ENCODE peak calls at places on chromosomes 2 and 18, in nine cellular contexts. One of them, this sample, is unnamed. For H3K4me1, the result is how much of the 10 kb centered on the place peaks cover.

GRCh38 chr2:17672583-17673317 is 80.9 kb downstream of the SMC6 start:
- DNase-seq in endodermal cell: no peak
- DNase-seq in neural progenitor cell: no peak
- DNase-seq in body of pancreas: no peak
- DNase-seq in left lung: no peak
- DNase-seq in endothelial cell of umbilical vein: no peak
- DNase-seq in right atrium auricular region: no peak
- DNase-seq in colonic mucosa: no peak
- DNase-seq in astrocyte: peak
- DNase-seq in this sample: no peak

GRCh38 chr2:26511466-26511865 is 33.5 kb upstream of the OTOF start:
- DNase-seq in endodermal cell: no peak
- DNase-seq in neural progenitor cell: peak
- DNase-seq in body of pancreas: no peak
- DNase-seq in left lung: no peak
- DNase-seq in endothelial cell of umbilical vein: no peak
- DNase-seq in right atrium auricular region: no peak
- DNase-seq in colonic mucosa: no peak
- DNase-seq in astrocyte: no peak
- DNase-seq in this sample: no peak

GRCh38 chr18:27967938-27968803 is 208.8 kb downstream of the CDH2 start:
- DNase-seq in endodermal cell: no peak
- DNase-seq in neural progenitor cell: no peak
- DNase-seq in body of pancreas: no peak
- DNase-seq in left lung: no peak
- DNase-seq in endothelial cell of umbilical vein: no peak
- DNase-seq in right atrium auricular region: no peak
- DNase-seq in colonic mucosa: no peak
- DNase-seq in astrocyte: no peak
- DNase-seq in this sample: no peak

GRCh38 chr2:113760400-113760799 is 4.0 kb upstream of the SLC35F5 start:
- DNase-seq in endodermal cell: no peak
- DNase-seq in neural progenitor cell: no peak
- DNase-seq in body of pancreas: no peak
- DNase-seq in left lung: no peak
- DNase-seq in endothelial cell of umbilical vein: peak
- DNase-seq in right atrium auricular region: no peak
- DNase-seq in colonic mucosa: no peak
- DNase-seq in astrocyte: peak
- DNase-seq in this sample: no peak

GRCh38 chr2:158130832-158131473 is 29.3 kb downstream of the UPP2 start:
- DNase-seq in endodermal cell: no peak
- DNase-seq in neural progenitor cell: no peak
- DNase-seq in body of pancreas: no peak
- DNase-seq in left lung: no peak
- DNase-seq in endothelial cell of umbilical vein: no peak
- DNase-seq in right atrium auricular region: no peak
- DNase-seq in colonic mucosa: peak
- DNase-seq in astrocyte: no peak
- DNase-seq in this sample: no peak

GRCh38 chr2:23620841-23621341 is 235.9 kb downstream of the KLHL29 start:
- DNase-seq in endodermal cell: no peak
- DNase-seq in neural progenitor cell: no peak
- DNase-seq in body of pancreas: no peak
- DNase-seq in left lung: peak
- DNase-seq in endothelial cell of umbilical vein: no peak
- DNase-seq in right atrium auricular region: no peak
- DNase-seq in colonic mucosa: no peak
- DNase-seq in astrocyte: peak
- DNase-seq in this sample: no peak

GRCh38 chr2:173658946-173659371 is 304.3 kb downstream of the CDCA7 start:
- DNase-seq in endodermal cell: no peak
- DNase-seq in neural progenitor cell: no peak
- DNase-seq in body of pancreas: no peak
- DNase-seq in left lung: no peak
- DNase-seq in endothelial cell of umbilical vein: no peak
- DNase-seq in right atrium auricular region: no peak
- DNase-seq in colonic mucosa: no peak
- DNase-seq in astrocyte: peak
- DNase-seq in this sample: no peak

GRCh38 chr2:238097201-238097987 is 2.7 kb upstream of the ESPNL start:
- DNase-seq in endodermal cell: peak
- DNase-seq in neural progenitor cell: no peak
- DNase-seq in body of pancreas: peak
- DNase-seq in left lung: no peak
- DNase-seq in endothelial cell of umbilical vein: no peak
- DNase-seq in right atrium auricular region: peak
- DNase-seq in colonic mucosa: no peak
- DNase-seq in astrocyte: no peak
- DNase-seq in this sample: peak

GRCh38 chr2:36770542-36771287 is 74.2 kb downstream of the VIT start:
- DNase-seq in endodermal cell: peak
- DNase-seq in neural progenitor cell: peak
- DNase-seq in body of pancreas: no peak
- DNase-seq in left lung: no peak
- DNase-seq in endothelial cell of umbilical vein: peak
- DNase-seq in right atrium auricular region: no peak
- DNase-seq in colonic mucosa: peak
- DNase-seq in astrocyte: no peak
- DNase-seq in this sample: no peak

GRCh38 chr2:26429779-26430654 is 28.3 kb downstream of the DRC1 start:
- DNase-seq in endodermal cell: no peak
- DNase-seq in neural progenitor cell: no peak
- DNase-seq in body of pancreas: no peak
- DNase-seq in left lung: no peak
- DNase-seq in endothelial cell of umbilical vein: peak
- DNase-seq in right atrium auricular region: no peak
- DNase-seq in colonic mucosa: no peak
- DNase-seq in astrocyte: peak
- DNase-seq in this sample: no peak

GRCh38 chr2:40434638-40435296 is 17.1 kb downstream of the SLC8A1 start:
- DNase-seq in endodermal cell: no peak
- DNase-seq in neural progenitor cell: no peak
- DNase-seq in body of pancreas: no peak
- DNase-seq in left lung: no peak
- DNase-seq in endothelial cell of umbilical vein: peak
- DNase-seq in right atrium auricular region: no peak
- DNase-seq in colonic mucosa: no peak
- DNase-seq in astrocyte: peak
- DNase-seq in this sample: peak
- H3K4me1 ChIP-seq in endodermal cell: under half
- H3K4me1 ChIP-seq in neural progenitor cell: under half
- H3K4me1 ChIP-seq in body of pancreas: under half
- H3K4me1 ChIP-seq in left lung: under half
- H3K4me1 ChIP-seq in endothelial cell of umbilical vein: under half
- H3K4me1 ChIP-seq in right atrium auricular region: half or more
- H3K4me1 ChIP-seq in colonic mucosa: under half
- H3K4me1 ChIP-seq in astrocyte: under half
- H3K4me1 ChIP-seq in this sample: half or more

GRCh38 chr2:10303634-10304378 is 1.1 kb downstream of the HPCAL1 start:
- DNase-seq in endodermal cell: peak
- DNase-seq in neural progenitor cell: peak
- DNase-seq in body of pancreas: peak
- DNase-seq in left lung: peak
- DNase-seq in endothelial cell of umbilical vein: peak
- DNase-seq in right atrium auricular region: no peak
- DNase-seq in colonic mucosa: peak
- DNase-seq in astrocyte: no peak
- DNase-seq in this sample: no peak
- TF ChIP-seq CTCF in endodermal cell: peak
- TF ChIP-seq CTCF in neural progenitor cell: peak
- TF ChIP-seq CTCF in body of pancreas: no peak
- TF ChIP-seq CTCF in left lung: peak
- TF ChIP-seq CTCF in endothelial cell of umbilical vein: peak
- TF ChIP-seq CTCF in right atrium auricular region: peak
- TF ChIP-seq CTCF in colonic mucosa: no peak
- TF ChIP-seq CTCF in astrocyte: no peak
- TF ChIP-seq CTCF in this sample: peak

DNA sequence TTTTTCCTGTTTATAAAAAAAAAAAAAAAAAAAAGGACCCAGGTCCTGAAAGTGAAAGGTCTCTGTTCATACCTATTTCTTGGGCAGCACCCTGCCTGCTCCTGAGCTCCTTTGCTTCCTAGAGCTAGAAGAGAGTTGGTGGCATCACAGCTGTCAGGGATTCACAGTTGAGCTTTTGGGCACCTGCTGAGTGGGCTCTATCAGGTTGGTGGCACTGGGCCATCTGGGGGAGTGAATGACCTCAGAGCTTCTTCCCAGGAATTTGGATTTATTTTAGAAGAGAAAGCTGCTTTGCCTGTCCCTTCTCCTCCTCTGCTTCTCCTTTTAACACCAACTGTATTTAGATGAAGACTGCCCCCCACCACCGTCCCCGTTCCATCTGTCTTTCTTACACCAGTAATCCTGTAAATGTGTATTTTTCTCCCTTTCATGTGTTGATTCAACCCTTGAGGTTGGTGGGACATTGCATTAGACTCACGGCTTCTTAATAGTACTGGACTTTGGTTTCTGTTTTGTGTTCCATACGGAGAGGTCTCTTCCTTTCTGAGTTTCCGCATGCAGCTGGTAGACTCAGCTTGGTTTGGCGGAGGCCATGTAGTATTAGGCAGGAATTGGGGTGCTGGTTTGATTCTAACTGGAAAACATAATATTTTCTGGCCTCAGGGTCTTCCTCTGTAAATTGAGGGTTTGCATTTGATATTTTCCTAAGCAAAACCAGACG is 7.6 kb upstream of the MGAT5 start:
- DNase-seq in endodermal cell: no peak
- DNase-seq in neural progenitor cell: peak
- DNase-seq in body of pancreas: no peak
- DNase-seq in left lung: no peak
- DNase-seq in endothelial cell of umbilical vein: no peak
- DNase-seq in right atrium auricular region: no peak
- DNase-seq in colonic mucosa: no peak
- DNase-seq in astrocyte: no peak
- DNase-seq in this sample: no peak
- H3K4me1 ChIP-seq in endodermal cell: under half
- H3K4me1 ChIP-seq in neural progenitor cell: under half
- H3K4me1 ChIP-seq in body of pancreas: under half
- H3K4me1 ChIP-seq in left lung: under half
- H3K4me1 ChIP-seq in endothelial cell of umbilical vein: under half
- H3K4me1 ChIP-seq in right atrium auricular region: half or more
- H3K4me1 ChIP-seq in colonic mucosa: under half
- H3K4me1 ChIP-seq in astrocyte: under half
- H3K4me1 ChIP-seq in this sample: under half

DNA sequence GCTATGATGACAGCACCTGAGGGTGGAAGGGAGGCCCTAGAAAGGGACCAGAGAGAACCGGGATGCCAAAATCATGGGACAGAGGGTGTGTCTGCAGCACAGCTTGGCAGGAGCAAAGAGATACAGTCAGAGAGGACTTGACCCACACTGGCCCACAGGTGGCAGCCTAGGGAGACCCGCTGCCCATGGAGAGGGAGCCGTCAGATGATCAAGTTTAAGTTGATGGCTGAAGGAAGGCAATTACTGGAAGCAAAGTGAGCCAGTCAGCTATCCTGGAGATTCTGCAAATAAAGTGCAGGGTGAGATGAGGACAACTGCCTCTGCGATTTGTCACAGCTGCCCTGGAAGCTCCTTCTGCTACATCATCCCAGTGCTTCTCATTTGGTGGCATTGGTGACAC is 74.0 kb downstream of the CMPK2 start:
- DNase-seq in endodermal cell: peak
- DNase-seq in neural progenitor cell: no peak
- DNase-seq in body of pancreas: no peak
- DNase-seq in left lung: no peak
- DNase-seq in endothelial cell of umbilical vein: no peak
- DNase-seq in right atrium auricular region: no peak
- DNase-seq in colonic mucosa: no peak
- DNase-seq in astrocyte: no peak
- DNase-seq in this sample: no peak
- TF ChIP-seq CTCF in endodermal cell: peak
- TF ChIP-seq CTCF in neural progenitor cell: peak
- TF ChIP-seq CTCF in body of pancreas: no peak
- TF ChIP-seq CTCF in left lung: no peak
- TF ChIP-seq CTCF in endothelial cell of umbilical vein: no peak
- TF ChIP-seq CTCF in right atrium auricular region: no peak
- TF ChIP-seq CTCF in colonic mucosa: no peak
- TF ChIP-seq CTCF in astrocyte: no peak
- TF ChIP-seq CTCF in this sample: no peak

GRCh38 chr2:1553671-1554295 is 140.5 kb downstream of the TPO start:
- DNase-seq in endodermal cell: peak
- DNase-seq in neural progenitor cell: peak
- DNase-seq in body of pancreas: no peak
- DNase-seq in left lung: peak
- DNase-seq in endothelial cell of umbilical vein: no peak
- DNase-seq in right atrium auricular region: no peak
- DNase-seq in colonic mucosa: no peak
- DNase-seq in astrocyte: peak
- DNase-seq in this sample: no peak
- H3K4me1 ChIP-seq in endodermal cell: under half
- H3K4me1 ChIP-seq in neural progenitor cell: under half
- H3K4me1 ChIP-seq in body of pancreas: under half
- H3K4me1 ChIP-seq in left lung: under half
- H3K4me1 ChIP-seq in endothelial cell of umbilical vein: under half
- H3K4me1 ChIP-seq in right atrium auricular region: under half
- H3K4me1 ChIP-seq in colonic mucosa: under half
- H3K4me1 ChIP-seq in astrocyte: under half
- H3K4me1 ChIP-seq in this sample: under half